ENCODE peak calls at places on chromosome 22, in seven cellular contexts. Y is A549, S is breast epithelium, N is esophagus squamous epithelium, Q is body of pancreas, F is IMR-90, B is right lobe of liver. C is an unnamed sample.

GRCh38 chr22:18059991-18060390 is 17.8 kb upstream of the PEX26 start:
- DNase-seq in Y (no peak), S (no peak), N (no peak), Q (no peak), F (no peak), B (no peak), C (no peak)

GRCh38 chr22:41401781-41402648 is 20.3 kb downstream of the TEF start:
- DNase-seq in Y (peak), S (no peak), N (no peak), Q (peak), F (peak), B (peak), C (peak)

GRCh38 chr22:35540600-35541253 is at the start of gene RASD2:
- DNase-seq in Y (peak), S (peak), N (no peak), Q (peak), F (peak), B (no peak), C (peak)

GRCh38 chr22:17486313-17486712 is 77.0 kb upstream of the SLC25A18 start:
- DNase-seq in Y (no peak), S (no peak), N (no peak), Q (peak), F (no peak), B (no peak), C (no peak)

GRCh38 chr22:35684270-35684700 is 33.4 kb upstream of the APOL5 start:
- DNase-seq in Y (no peak), S (no peak), N (no peak), Q (peak), F (peak), B (no peak), C (no peak)

GRCh38 chr22:30429887-30430286 is 4.3 kb downstream of the MTFP1 start:
- DNase-seq in Y (no peak), S (no peak), N (no peak), Q (no peak), F (no peak), B (no peak), C (no peak)

GRCh38 chr22:36218648-36219047 is 17.0 kb upstream of the APOL4 start:
- DNase-seq in Y (no peak), S (no peak), N (no peak), Q (no peak), F (no peak), B (no peak), C (no peak)

GRCh38 chr22:36009085-36009484 is 19.5 kb downstream of the RBFOX2 start:
- DNase-seq in Y (no peak), S (no peak), N (no peak), Q (no peak), F (peak), B (no peak), C (no peak)

GRCh38 chr22:37749831-37750595 is 53.2 kb downstream of the TRIOBP start:
- DNase-seq in Y (no peak), S (peak), N (no peak), Q (no peak), F (peak), B (no peak), C (no peak)

GRCh38 chr22:36449776-36450175 is 31.7 kb downstream of the TXN2 start:
- DNase-seq in Y (no peak), S (no peak), N (no peak), Q (no peak), F (no peak), B (no peak), C (no peak)

GRCh38 chr22:48945621-48946458 is 881.8 kb downstream of the BRD1 start:
- DNase-seq in Y (no peak), S (no peak), N (no peak), Q (no peak), F (no peak), B (no peak), C (no peak)

GRCh38 chr22:42608481-42609361 is 6.0 kb downstream of the POLDIP3 start:
- DNase-seq in Y (no peak), S (no peak), N (no peak), Q (no peak), F (peak), B (no peak), C (peak)

GRCh38 chr22:30636226-30637077 is 871 bp downstream of the SLC35E4 start:
- DNase-seq in Y (no peak), S (peak), N (no peak), Q (peak), F (no peak), B (peak), C (no peak)

GRCh38 chr22:47551438-47551788 is 789.0 kb downstream of the TBC1D22A start:
- DNase-seq in Y (no peak), S (no peak), N (no peak), Q (no peak), F (no peak), B (no peak), C (no peak)

GRCh38 chr22:37370306-37370979 is 56.8 kb downstream of the ELFN2 start:
- DNase-seq in Y (no peak), S (no peak), N (no peak), Q (no peak), F (no peak), B (peak), C (no peak)

GRCh38 chr22:27110985-27111451 is 453.6 kb downstream of the MIAT start:
- DNase-seq in Y (peak), S (no peak), N (no peak), Q (peak), F (peak), B (no peak), C (no peak)

GRCh38 chr22:19057539-19057938 is 64.7 kb downstream of the DGCR2 start:
- DNase-seq in Y (no peak), S (no peak), N (no peak), Q (no peak), F (no peak), B (no peak), C (no peak)

GRCh38 chr22:30802202-30803166 is 107.8 kb downstream of the OSBP2 start:
- DNase-seq in Y (peak), S (peak), N (no peak), Q (peak), F (peak), B (peak), C (peak)

GRCh38 chr22:30733081-30733680 is 38.5 kb downstream of the OSBP2 start:
- DNase-seq in Y (no peak), S (no peak), N (no peak), Q (no peak), F (peak), B (no peak), C (no peak)

GRCh38 chr22:27801616-27802388 is at the start of gene MN1:
- DNase-seq in Y (peak), S (no peak), N (no peak), Q (peak), F (peak), B (peak), C (peak)

GRCh38 chr22:29784451-29785361 is 17.5 kb downstream of the UQCR10 start:
- DNase-seq in Y (no peak), S (peak), N (no peak), Q (peak), F (peak), B (peak), C (no peak)

GRCh38 chr22:48845356-48845936 is 982.2 kb downstream of the BRD1 start:
- DNase-seq in Y (no peak), S (no peak), N (no peak), Q (no peak), F (no peak), B (no peak), C (no peak)

GRCh38 chr22:24008381-24009226 is 2.5 kb upstream of the CABIN1 start:
- DNase-seq in Y (no peak), S (no peak), N (no peak), Q (no peak), F (no peak), B (no peak), C (no peak)

GRCh38 chr22:40383905-40384304 is 13.5 kb downstream of the SGSM3 start:
- DNase-seq in Y (no peak), S (no peak), N (no peak), Q (no peak), F (peak), B (no peak), C (no peak)

DNA sequence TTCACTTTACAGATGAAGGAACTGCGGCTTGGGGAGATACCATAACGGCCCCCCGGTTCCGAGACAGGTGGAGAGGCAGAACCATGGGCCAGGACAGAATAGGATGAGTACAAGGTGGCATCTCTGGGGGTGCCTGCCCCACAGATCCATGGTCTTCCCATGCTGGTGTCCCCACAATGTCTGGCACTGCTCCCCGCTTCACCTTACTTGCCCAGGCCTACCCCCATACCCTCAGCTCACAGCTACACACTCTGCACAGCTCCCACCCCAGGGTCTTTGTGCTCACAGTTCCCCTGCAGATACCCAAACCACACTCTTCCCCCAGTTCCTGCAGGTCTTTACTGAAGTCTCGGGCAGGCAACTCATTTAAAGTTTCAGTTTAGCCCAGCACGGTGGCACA is 11.4 kb upstream of the DGCR8 start:
- DNase-seq in Y (no peak), S (no peak), N (no peak), Q (no peak), F (no peak), B (no peak), C (no peak)
- TF ChIP-seq POLR2A in Y (no peak), S (no peak), N (no peak), Q (no peak), F (no peak), B (no peak), C (no peak)

DNA sequence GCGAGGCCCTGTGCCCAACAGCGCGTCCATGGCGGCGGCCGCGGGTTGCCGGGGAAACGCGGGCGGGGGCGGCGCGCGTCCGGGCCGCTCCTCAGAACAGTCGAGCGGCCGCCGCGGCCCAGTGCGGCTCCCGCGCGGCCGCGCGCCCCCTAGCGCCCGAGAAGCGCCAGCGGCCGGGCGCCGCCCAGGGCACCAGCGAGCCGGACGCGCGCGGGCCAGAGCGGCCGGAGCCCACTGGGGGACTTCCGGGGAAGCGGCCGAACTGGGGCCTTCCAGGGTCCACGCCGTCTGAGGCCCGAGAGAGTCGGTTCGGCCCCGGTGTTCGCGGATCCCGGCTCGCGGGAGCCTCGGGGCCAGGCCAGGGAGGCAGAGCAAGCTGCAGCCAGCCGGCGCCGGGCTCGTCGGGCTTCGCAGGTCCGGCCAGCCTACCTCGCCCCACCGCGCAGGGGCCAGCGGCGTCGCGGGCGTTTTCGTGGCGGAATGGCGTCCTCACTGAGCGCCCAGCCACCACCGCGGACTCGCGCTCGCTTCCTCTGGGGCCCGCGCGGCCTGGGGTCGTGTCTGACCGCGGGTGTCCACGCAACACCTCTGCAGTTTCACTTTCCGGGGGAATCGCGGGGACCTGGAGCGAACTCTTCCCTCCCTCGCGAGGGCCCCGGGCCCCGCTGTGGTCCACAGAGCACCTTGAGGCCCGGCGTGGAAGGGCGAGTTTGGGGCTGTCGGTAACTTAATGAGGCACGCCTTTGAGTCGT is at the start of gene DENND6B:
- DNase-seq in Y (peak), S (peak), N (no peak), Q (peak), F (peak), B (peak), C (no peak)
- TF ChIP-seq POLR2A in Y (peak), S (no peak), N (no peak), Q (peak), F (peak), B (peak), C (no peak)

GRCh38 chr22:46078241-46079092 is 71.9 kb upstream of the PPARA start:
- DNase-seq in Y (no peak), S (peak), N (no peak), Q (peak), F (no peak), B (peak), C (no peak)

GRCh38 chr22:46081036-46081830 is 69.1 kb upstream of the PPARA start:
- DNase-seq in Y (no peak), S (no peak), N (no peak), Q (peak), F (no peak), B (peak), C (no peak)

GRCh38 chr22:46081831-46082210 is 68.5 kb upstream of the PPARA start:
- DNase-seq in Y (no peak), S (no peak), N (no peak), Q (peak), F (no peak), B (peak), C (no peak)

GRCh38 chr22:46079093-46079860 is 71.0 kb upstream of the PPARA start:
- DNase-seq in Y (no peak), S (no peak), N (no peak), Q (peak), F (no peak), B (peak), C (no peak)

GRCh38 chr22:46079861-46080821 is 70.2 kb upstream of the PPARA start:
- DNase-seq in Y (no peak), S (peak), N (no peak), Q (peak), F (no peak), B (peak), C (no peak)
- TF ChIP-seq POLR2A in Y (peak), S (no peak), N (peak), Q (peak), F (no peak), B (no peak), C (peak)

GRCh38 chr22:50542416-50542927 is 3.2 kb upstream of the KLHDC7B start:
- DNase-seq in Y (no peak), S (no peak), N (no peak), Q (no peak), F (no peak), B (no peak), C (no peak)
- TF ChIP-seq POLR2A in Y (no peak), S (no peak), N (no peak), Q (no peak), F (no peak), B (peak), C (no peak)

DNA sequence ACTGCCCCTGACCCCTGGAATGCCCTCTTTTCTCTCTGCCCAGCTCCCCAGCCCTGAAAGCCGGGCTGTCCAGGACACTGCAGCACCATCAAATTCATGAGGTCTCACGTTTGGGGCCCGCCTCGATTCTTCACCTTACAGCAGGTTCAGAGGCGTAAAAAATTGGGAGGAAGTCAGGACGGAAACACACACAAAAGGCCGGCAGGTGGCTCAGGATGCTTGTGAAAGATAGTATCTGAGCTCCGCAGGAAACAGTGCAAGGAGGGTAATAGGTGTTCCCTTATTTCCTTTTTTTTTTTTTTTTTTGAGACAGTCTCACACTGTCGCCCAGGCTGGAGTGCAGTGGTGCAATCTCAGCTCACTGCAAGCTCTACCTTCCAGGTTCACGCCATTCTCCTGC is 4.1 kb downstream of the RFPL2 start:
- DNase-seq in Y (no peak), S (no peak), N (no peak), Q (no peak), F (no peak), B (no peak), C (no peak)
- TF ChIP-seq POLR2A in Y (no peak), S (no peak), N (no peak), Q (no peak), F (no peak), B (no peak), C (no peak)